ENCODE peak calls at places on chromosome 3, in six cellular contexts. D is mesothelial cell of epicardium, W is lower leg skin, L is GM12864, E is GM20000, G is GM12878. A is an unnamed sample.

GRCh38 chr3:105780114-105780513 is 88.7 kb downstream of the CBLB start:
- DNase-seq in D (no peak), W (no peak), G (no peak), E (no peak), L (no peak), A (no peak)

GRCh38 chr3:135891121-135891520 is 74.4 kb upstream of the PPP2R3A start:
- DNase-seq in W (no peak), L (no peak), G (no peak), E (no peak), D (no peak), A (no peak)

GRCh38 chr3:53255775-53256703 is at the start of gene TKT:
- DNase-seq in W (peak), E (peak), D (peak), G (peak), L (peak), A (peak)

GRCh38 chr3:157300091-157300490 is 136.6 kb upstream of the PTX3 start:
- DNase-seq in W (no peak), D (no peak), L (no peak), E (no peak), G (no peak), A (no peak)

GRCh38 chr3:101720851-101721649 is 3.4 kb upstream of the CEP97 start:
- DNase-seq in E (no peak), W (no peak), L (no peak), G (no peak), D (no peak), A (peak)

GRCh38 chr3:14335774-14336413 is 66.5 kb upstream of the SLC6A6 start:
- DNase-seq in L (no peak), W (no peak), D (no peak), E (no peak), G (no peak), A (no peak)

GRCh38 chr3:122942937-122943827 is 84.4 kb downstream of the SEMA5B start:
- DNase-seq in W (peak), G (no peak), E (peak), L (no peak), D (peak), A (peak)

GRCh38 chr3:157376596-157377300 is 59.9 kb upstream of the PTX3 start:
- DNase-seq in G (no peak), W (no peak), E (no peak), L (no peak), D (no peak), A (no peak)

GRCh38 chr3:65146149-65146548 is 458.3 kb upstream of the ADAMTS9 start:
- DNase-seq in E (no peak), G (no peak), D (no peak), W (no peak), L (no peak), A (no peak)

GRCh38 chr3:123818921-123819429 is 65.2 kb downstream of the MYLK start:
- DNase-seq in W (no peak), L (no peak), E (no peak), G (no peak), D (no peak), A (no peak)

GRCh38 chr3:128079823-128080222 is 27.6 kb downstream of the SEC61A1 start:
- DNase-seq in E (no peak), L (no peak), G (no peak), D (no peak), W (no peak), A (no peak)

GRCh38 chr3:170154569-170155143 is 26.9 kb downstream of the PHC3 start:
- DNase-seq in D (no peak), L (peak), G (peak), E (peak), W (no peak), A (no peak)

GRCh38 chr3:43872301-43872700 is 181.6 kb downstream of the ABHD5 start:
- DNase-seq in W (no peak), E (no peak), G (no peak), D (no peak), L (no peak), A (no peak)

GRCh38 chr3:57130426-57131209 is 34.5 kb downstream of the IL17RD start:
- DNase-seq in E (no peak), L (no peak), W (no peak), G (no peak), D (no peak), A (peak)

GRCh38 chr3:42202239-42202865 is 63.6 kb downstream of the CCK start:
- DNase-seq in E (no peak), W (no peak), G (no peak), L (no peak), D (no peak), A (no peak)

GRCh38 chr3:4994144-4994730 is 15.0 kb downstream of the BHLHE40 start:
- DNase-seq in W (peak), E (no peak), L (no peak), D (no peak), G (no peak), A (no peak)

GRCh38 chr3:8239718-8240698 is 261.6 kb upstream of the LMCD1 start:
- DNase-seq in G (no peak), W (no peak), D (peak), E (peak), L (peak), A (peak)

GRCh38 chr3:50275996-50276761 is 2.7 kb upstream of the LSMEM2 start:
- DNase-seq in L (no peak), G (no peak), W (no peak), E (peak), D (no peak), A (peak)

GRCh38 chr3:166472015-166472414 is 634.8 kb upstream of the BCHE start:
- DNase-seq in D (no peak), W (no peak), L (no peak), G (no peak), E (no peak), A (no peak)

GRCh38 chr3:16305121-16305541 is 40.1 kb downstream of the OXNAD1 start:
- DNase-seq in D (no peak), G (no peak), L (no peak), W (no peak), E (no peak), A (peak)

GRCh38 chr3:105473521-105474223 is 107.0 kb downstream of the ALCAM start:
- DNase-seq in L (no peak), E (no peak), G (no peak), D (no peak), W (no peak), A (no peak)

GRCh38 chr3:58383476-58383875 is 50.2 kb downstream of the PDHB start:
- DNase-seq in E (no peak), D (no peak), G (no peak), W (no peak), L (no peak), A (no peak)

GRCh38 chr3:33441322-33441976 is 1.2 kb upstream of the UBP1 start:
- DNase-seq in G (no peak), D (no peak), E (no peak), W (peak), L (no peak), A (peak)

GRCh38 chr3:71662553-71662952 is 62.6 kb downstream of the EIF4E3 start:
- DNase-seq in G (no peak), W (no peak), L (no peak), E (no peak), D (no peak), A (no peak)

GRCh38 chr3:136075816-136076215 is 110.3 kb downstream of the PPP2R3A start:
- DNase-seq in E (no peak), L (no peak), W (no peak), D (no peak), G (no peak), A (no peak)

GRCh38 chr3:171354706-171355582 is 105.3 kb downstream of the TNIK start:
- DNase-seq in E (no peak), W (no peak), D (no peak), G (no peak), L (no peak), A (no peak)

GRCh38 chr3:72347819-72348319 is 500.4 kb downstream of the SHQ1 start:
- DNase-seq in G (peak), E (peak), W (peak), D (no peak), L (peak), A (peak)

GRCh38 chr3:146446026-146446425 is 23.3 kb downstream of the PLSCR2 start:
- DNase-seq in L (no peak), W (no peak), D (no peak), E (no peak), G (no peak), A (no peak)

GRCh38 chr3:146454796-146455195 is 14.6 kb downstream of the PLSCR2 start:
- DNase-seq in L (no peak), G (no peak), E (no peak), D (no peak), W (no peak), A (no peak)

GRCh38 chr3:146449584-146449983 is 19.8 kb downstream of the PLSCR2 start:
- DNase-seq in D (no peak), E (no peak), L (no peak), G (no peak), W (no peak), A (no peak)

DNA sequence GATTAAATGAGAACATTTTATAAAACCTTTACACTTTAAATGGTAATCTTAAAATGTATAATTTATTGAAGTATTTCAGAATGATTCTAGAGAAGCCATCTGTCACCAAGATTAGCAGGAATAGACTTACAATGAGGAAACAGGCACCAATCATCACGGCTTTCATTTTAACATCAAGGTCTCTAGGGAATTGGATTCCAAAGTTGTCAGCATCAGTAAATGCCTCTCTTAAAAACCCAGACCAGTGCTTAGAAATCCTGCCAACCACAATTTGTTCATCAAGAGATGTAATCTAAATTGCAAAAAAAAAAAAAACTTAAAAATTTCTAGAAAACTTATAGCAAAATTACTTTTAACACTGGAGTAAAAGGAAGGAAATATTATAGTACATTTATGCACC is 20.3 kb downstream of the PLSCR2 start:
- DNase-seq in D (no peak), E (no peak), G (no peak), L (no peak), W (no peak), A (no peak)
- TF ChIP-seq CTCF in D (no peak), E (no peak), G (no peak), L (no peak), W (no peak), A (no peak)

GRCh38 chr3:29285356-29286070 is 4.6 kb downstream of the RBMS3 start:
- DNase-seq in W (no peak), D (no peak), L (no peak), E (no peak), G (no peak), A (no peak)
- TF ChIP-seq CTCF in W (no peak), D (no peak), L (no peak), E (no peak), G (no peak), A (no peak)

GRCh38 chr3:17775073-17775472 is 32.6 kb upstream of the TBC1D5 start:
- DNase-seq in L (no peak), E (no peak), D (no peak), W (no peak), G (no peak), A (peak)
- TF ChIP-seq CTCF in L (no peak), E (no peak), D (no peak), W (no peak), G (no peak), A (no peak)

GRCh38 chr3:193825617-193826016 is 232.6 kb downstream of the OPA1 start:
- DNase-seq in E (no peak), D (no peak), W (no peak), G (no peak), L (no peak), A (no peak)

GRCh38 chr3:193827831-193828230 is 234.8 kb downstream of the OPA1 start:
- DNase-seq in D (no peak), W (no peak), L (no peak), G (no peak), E (no peak), A (no peak)

GRCh38 chr3:193827039-193827669 is 234.1 kb downstream of the OPA1 start:
- DNase-seq in G (no peak), D (no peak), E (no peak), L (no peak), W (no peak), A (no peak)

GRCh38 chr3:193824365-193824764 is 231.4 kb downstream of the OPA1 start:
- DNase-seq in L (no peak), E (no peak), D (no peak), W (no peak), G (no peak), A (no peak)

GRCh38 chr3:193826126-193826795 is 233.3 kb downstream of the OPA1 start:
- DNase-seq in E (no peak), G (no peak), L (no peak), W (no peak), D (no peak), A (no peak)
- TF ChIP-seq CTCF in E (no peak), G (no peak), L (no peak), W (no peak), D (no peak), A (no peak)

DNA sequence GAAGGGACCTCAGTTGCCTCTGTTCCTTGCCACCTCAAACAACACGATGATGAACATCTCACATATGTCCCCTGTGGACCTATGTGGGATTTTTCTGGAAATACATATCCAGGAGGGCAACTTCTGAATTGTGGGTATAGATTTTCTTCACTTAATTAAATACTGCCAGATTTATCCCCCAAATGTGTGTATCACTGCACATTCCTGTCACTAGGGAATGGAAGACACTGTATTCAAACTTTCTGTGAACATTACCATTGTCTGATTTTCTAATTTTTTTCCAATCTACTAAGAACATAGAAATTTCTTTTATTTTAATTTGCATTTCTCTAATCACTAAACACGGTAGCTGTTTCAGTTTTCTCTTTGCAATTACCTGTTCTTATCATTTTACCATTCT is 102.0 kb upstream of the MRPS22 start:
- DNase-seq in E (no peak), L (no peak), G (no peak), W (no peak), D (no peak), A (no peak)
- TF ChIP-seq CTCF in E (no peak), L (no peak), G (no peak), W (no peak), D (no peak), A (no peak)

GRCh38 chr3:30606301-30607031 is at the start of gene TGFBR2:
- DNase-seq in W (peak), L (peak), G (peak), D (peak), E (peak), A (peak)
- TF ChIP-seq CTCF in W (no peak), L (no peak), G (no peak), D (no peak), E (no peak), A (no peak)

DNA sequence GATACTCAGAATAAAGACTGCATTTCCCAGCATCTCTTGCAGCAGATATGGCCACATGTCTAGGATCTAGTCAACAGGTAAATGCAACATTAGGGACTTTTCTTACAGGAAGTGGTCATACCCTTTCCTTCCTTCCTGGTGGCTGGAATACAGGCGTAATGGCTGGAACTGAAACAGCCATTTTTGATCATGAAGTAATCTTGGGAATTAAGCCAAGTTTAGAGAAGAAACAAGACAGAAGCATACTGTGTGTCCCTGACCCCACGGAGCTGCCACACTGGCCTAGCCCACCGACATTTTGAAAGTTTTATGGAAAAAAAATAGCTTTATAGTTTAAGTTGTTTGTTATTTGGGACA is 234.0 kb downstream of the XXYLT1 start:
- DNase-seq in D (no peak), E (no peak), L (no peak), G (no peak), W (no peak), A (no peak)
- TF ChIP-seq CTCF in D (no peak), E (no peak), L (no peak), G (no peak), W (no peak), A (no peak)

GRCh38 chr3:31562525-31562924 is 29.8 kb downstream of the STT3B start:
- DNase-seq in D (no peak), G (no peak), W (no peak), L (no peak), E (no peak), A (peak)
- TF ChIP-seq CTCF in D (no peak), G (no peak), W (no peak), L (peak), E (no peak), A (no peak)

A was measured in activated CD8-positive, alpha-beta T cell treated with anti-CD3 and anti-CD28 coated beads for 36 hours.